ENCODE peak calls at places on chromosomes 3 and 15, in ten cellular contexts. One of them, this sample, is unnamed.

GRCh38 chr3:181265750-181266333 is 276.3 kb upstream of the DNAJC19 start:
- DNase-seq in fibroblast of the aortic adventitia: peak; percentile 3
- DNase-seq in BE2C: no peak
- DNase-seq in uterus: no peak
- DNase-seq in spleen: no peak
- DNase-seq in AG04450: no peak
- DNase-seq in upper lobe of right lung: no peak
- DNase-seq in GM12865: peak; percentile 51
- DNase-seq in lung: no peak
- DNase-seq in NB4: peak; percentile 11
- DNase-seq in this sample: no peak

GRCh38 chr3:151901946-151902285 is 28.5 kb downstream of the SUCNR1 start:
- DNase-seq in lung: no peak
- DNase-seq in uterus: no peak
- DNase-seq in BE2C: no peak
- DNase-seq in NB4: peak; percentile 62
- DNase-seq in GM12865: no peak
- DNase-seq in fibroblast of the aortic adventitia: peak; percentile 72
- DNase-seq in AG04450: no peak
- DNase-seq in spleen: no peak
- DNase-seq in upper lobe of right lung: no peak
- DNase-seq in this sample: no peak

GRCh38 chr15:76140069-76140454 is 80.3 kb downstream of the TMEM266 start:
- DNase-seq in fibroblast of the aortic adventitia: peak; percentile 34
- DNase-seq in lung: no peak
- DNase-seq in AG04450: no peak
- DNase-seq in GM12865: no peak
- DNase-seq in NB4: no peak
- DNase-seq in uterus: no peak
- DNase-seq in upper lobe of right lung: no peak
- DNase-seq in spleen: no peak
- DNase-seq in BE2C: no peak
- DNase-seq in this sample: no peak

GRCh38 chr15:66100761-66101160 is 152.8 kb downstream of the MEGF11 start:
- DNase-seq in GM12865: no peak
- DNase-seq in BE2C: no peak
- DNase-seq in upper lobe of right lung: peak; percentile 34
- DNase-seq in NB4: no peak
- DNase-seq in lung: no peak
- DNase-seq in fibroblast of the aortic adventitia: no peak
- DNase-seq in spleen: no peak
- DNase-seq in AG04450: no peak
- DNase-seq in uterus: no peak
- DNase-seq in this sample: no peak

GRCh38 chr15:48628832-48629231 is 16.7 kb downstream of the FBN1 start:
- DNase-seq in fibroblast of the aortic adventitia: peak; percentile 65
- DNase-seq in BE2C: no peak
- DNase-seq in lung: no peak
- DNase-seq in uterus: no peak
- DNase-seq in GM12865: no peak
- DNase-seq in NB4: no peak
- DNase-seq in AG04450: no peak
- DNase-seq in spleen: no peak
- DNase-seq in upper lobe of right lung: no peak
- DNase-seq in this sample: no peak

GRCh38 chr15:69668049-69668705 is 215.6 kb downstream of the RPLP1 start:
- DNase-seq in lung: no peak
- DNase-seq in spleen: no peak
- DNase-seq in NB4: peak; percentile 76
- DNase-seq in upper lobe of right lung: no peak
- DNase-seq in AG04450: no peak
- DNase-seq in uterus: no peak
- DNase-seq in BE2C: peak; percentile 18
- DNase-seq in GM12865: peak; percentile 52
- DNase-seq in fibroblast of the aortic adventitia: no peak
- DNase-seq in this sample: no peak

GRCh38 chr3:143119974-143120715 is 574 bp downstream of the CHST2 start:
- DNase-seq in fibroblast of the aortic adventitia: peak; percentile 21
- DNase-seq in upper lobe of right lung: peak; percentile 68
- DNase-seq in lung: no peak
- DNase-seq in GM12865: peak; percentile 63
- DNase-seq in uterus: peak; percentile 15
- DNase-seq in BE2C: peak; percentile 55
- DNase-seq in AG04450: no peak
- DNase-seq in spleen: peak; percentile 90
- DNase-seq in NB4: peak; percentile 61
- DNase-seq in this sample: no peak

GRCh38 chr3:189908646-189909045 is 212.1 kb downstream of the P3H2 start:
- DNase-seq in fibroblast of the aortic adventitia: peak; percentile 65
- DNase-seq in lung: no peak
- DNase-seq in spleen: no peak
- DNase-seq in AG04450: peak; percentile 13
- DNase-seq in BE2C: no peak
- DNase-seq in NB4: no peak
- DNase-seq in uterus: no peak
- DNase-seq in upper lobe of right lung: no peak
- DNase-seq in GM12865: no peak
- DNase-seq in this sample: no peak

GRCh38 chr3:43183456-43183855 is 77.6 kb upstream of the POMGNT2 start:
- DNase-seq in spleen: no peak
- DNase-seq in BE2C: no peak
- DNase-seq in uterus: no peak
- DNase-seq in lung: no peak
- DNase-seq in fibroblast of the aortic adventitia: no peak
- DNase-seq in AG04450: no peak
- DNase-seq in NB4: no peak
- DNase-seq in GM12865: no peak
- DNase-seq in upper lobe of right lung: no peak
- DNase-seq in this sample: no peak

GRCh38 chr15:73075151-73075859 is 23.0 kb downstream of the NEO1 start:
- DNase-seq in lung: no peak
- DNase-seq in uterus: no peak
- DNase-seq in AG04450: no peak
- DNase-seq in BE2C: no peak
- DNase-seq in spleen: no peak
- DNase-seq in GM12865: no peak
- DNase-seq in fibroblast of the aortic adventitia: peak; percentile 50
- DNase-seq in NB4: no peak
- DNase-seq in upper lobe of right lung: no peak
- DNase-seq in this sample: no peak

GRCh38 chr3:134605506-134605905 is 45.3 kb downstream of the KY start:
- DNase-seq in BE2C: no peak
- DNase-seq in fibroblast of the aortic adventitia: no peak
- DNase-seq in uterus: no peak
- DNase-seq in spleen: no peak
- DNase-seq in GM12865: no peak
- DNase-seq in NB4: peak; percentile 53
- DNase-seq in upper lobe of right lung: no peak
- DNase-seq in lung: no peak
- DNase-seq in AG04450: no peak
- DNase-seq in this sample: no peak

GRCh38 chr15:52290329-52290728 is 5.3 kb downstream of the MYO5C start:
- DNase-seq in GM12865: peak; percentile 61
- DNase-seq in upper lobe of right lung: no peak
- DNase-seq in fibroblast of the aortic adventitia: no peak
- DNase-seq in AG04450: no peak
- DNase-seq in BE2C: no peak
- DNase-seq in NB4: no peak
- DNase-seq in uterus: no peak
- DNase-seq in spleen: no peak
- DNase-seq in lung: no peak
- DNase-seq in this sample: no peak

GRCh38 chr3:135491478-135491877 is 474.1 kb upstream of the PPP2R3A start:
- DNase-seq in spleen: no peak
- DNase-seq in NB4: no peak
- DNase-seq in AG04450: no peak
- DNase-seq in uterus: no peak
- DNase-seq in lung: no peak
- DNase-seq in BE2C: no peak
- DNase-seq in fibroblast of the aortic adventitia: no peak
- DNase-seq in upper lobe of right lung: no peak
- DNase-seq in GM12865: no peak
- DNase-seq in this sample: no peak

GRCh38 chr15:79032656-79033055 is 57.9 kb downstream of the RASGRF1 start:
- DNase-seq in uterus: no peak
- DNase-seq in AG04450: no peak
- DNase-seq in NB4: peak; percentile 26
- DNase-seq in fibroblast of the aortic adventitia: no peak
- DNase-seq in BE2C: no peak
- DNase-seq in spleen: no peak
- DNase-seq in lung: no peak
- DNase-seq in upper lobe of right lung: no peak
- DNase-seq in GM12865: no peak
- DNase-seq in this sample: no peak

GRCh38 chr3:142929109-142929508 is 34.4 kb downstream of the PAQR9 start:
- DNase-seq in NB4: peak; percentile 70
- DNase-seq in lung: no peak
- DNase-seq in upper lobe of right lung: no peak
- DNase-seq in spleen: no peak
- DNase-seq in uterus: no peak
- DNase-seq in AG04450: no peak
- DNase-seq in fibroblast of the aortic adventitia: peak; percentile 35
- DNase-seq in BE2C: peak; percentile 55
- DNase-seq in GM12865: peak; percentile 73
- DNase-seq in this sample: no peak

GRCh38 chr15:40291088-40291574 is 8.3 kb upstream of the ANKRD63 start:
- DNase-seq in AG04450: peak; percentile 15
- DNase-seq in spleen: peak; percentile 73
- DNase-seq in NB4: no peak
- DNase-seq in fibroblast of the aortic adventitia: peak; percentile 56
- DNase-seq in GM12865: no peak
- DNase-seq in BE2C: peak; percentile 75
- DNase-seq in lung: peak; percentile 47
- DNase-seq in upper lobe of right lung: peak; percentile 82
- DNase-seq in uterus: no peak
- DNase-seq in this sample: no peak

GRCh38 chr15:40287968-40288367 is 5.1 kb upstream of the ANKRD63 start:
- DNase-seq in NB4: no peak
- DNase-seq in upper lobe of right lung: no peak
- DNase-seq in AG04450: no peak
- DNase-seq in spleen: no peak
- DNase-seq in GM12865: no peak
- DNase-seq in lung: no peak
- DNase-seq in BE2C: peak; percentile 49
- DNase-seq in uterus: no peak
- DNase-seq in fibroblast of the aortic adventitia: peak; percentile 25
- DNase-seq in this sample: no peak

GRCh38 chr15:40290540-40291087 is 7.8 kb upstream of the ANKRD63 start:
- DNase-seq in spleen: no peak
- DNase-seq in BE2C: no peak
- DNase-seq in lung: no peak
- DNase-seq in upper lobe of right lung: no peak
- DNase-seq in AG04450: no peak
- DNase-seq in fibroblast of the aortic adventitia: no peak
- DNase-seq in uterus: no peak
- DNase-seq in GM12865: no peak
- DNase-seq in NB4: no peak
- DNase-seq in this sample: no peak

GRCh38 chr15:40286794-40287193 is 3.9 kb upstream of the ANKRD63 start:
- DNase-seq in uterus: no peak
- DNase-seq in lung: no peak
- DNase-seq in spleen: no peak
- DNase-seq in AG04450: no peak
- DNase-seq in BE2C: no peak
- DNase-seq in NB4: no peak
- DNase-seq in upper lobe of right lung: no peak
- DNase-seq in fibroblast of the aortic adventitia: no peak
- DNase-seq in GM12865: no peak
- DNase-seq in this sample: no peak

GRCh38 chr15:40289140-40289775 is 6.4 kb upstream of the ANKRD63 start:
- DNase-seq in upper lobe of right lung: no peak
- DNase-seq in GM12865: no peak
- DNase-seq in spleen: no peak
- DNase-seq in lung: no peak
- DNase-seq in AG04450: no peak
- DNase-seq in fibroblast of the aortic adventitia: peak; percentile 27
- DNase-seq in uterus: no peak
- DNase-seq in NB4: no peak
- DNase-seq in BE2C: no peak
- DNase-seq in this sample: peak; percentile 91
- TF ChIP-seq CTCF in upper lobe of right lung: no peak
- TF ChIP-seq CTCF in GM12865: no peak
- TF ChIP-seq CTCF in spleen: no peak
- TF ChIP-seq CTCF in lung: no peak
- TF ChIP-seq CTCF in AG04450: no peak
- TF ChIP-seq CTCF in fibroblast of the aortic adventitia: no peak
- TF ChIP-seq CTCF in uterus: no peak
- TF ChIP-seq CTCF in NB4: no peak
- TF ChIP-seq CTCF in BE2C: no peak
- TF ChIP-seq CTCF in this sample: peak; percentile 64

GRCh38 chr3:158602227-158602626 is 31.2 kb downstream of the MLF1 start:
- DNase-seq in lung: no peak
- DNase-seq in AG04450: no peak
- DNase-seq in spleen: no peak
- DNase-seq in BE2C: no peak
- DNase-seq in upper lobe of right lung: no peak
- DNase-seq in GM12865: no peak
- DNase-seq in uterus: no peak
- DNase-seq in fibroblast of the aortic adventitia: no peak
- DNase-seq in NB4: no peak
- DNase-seq in this sample: no peak
- H3K4me3 ChIP-seq in lung: no peak overlapping the region
- H3K4me3 ChIP-seq in AG04450: no peak overlapping the region
- H3K4me3 ChIP-seq in spleen: no peak overlapping the region
- H3K4me3 ChIP-seq in BE2C: no peak overlapping the region
- H3K4me3 ChIP-seq in upper lobe of right lung: no peak overlapping the region
- H3K4me3 ChIP-seq in GM12865: no peak overlapping the region
- H3K4me3 ChIP-seq in uterus: no peak overlapping the region
- H3K4me3 ChIP-seq in fibroblast of the aortic adventitia: no peak overlapping the region
- H3K4me3 ChIP-seq in NB4: no peak overlapping the region
- H3K4me3 ChIP-seq in this sample: no peak overlapping the region

DNA sequence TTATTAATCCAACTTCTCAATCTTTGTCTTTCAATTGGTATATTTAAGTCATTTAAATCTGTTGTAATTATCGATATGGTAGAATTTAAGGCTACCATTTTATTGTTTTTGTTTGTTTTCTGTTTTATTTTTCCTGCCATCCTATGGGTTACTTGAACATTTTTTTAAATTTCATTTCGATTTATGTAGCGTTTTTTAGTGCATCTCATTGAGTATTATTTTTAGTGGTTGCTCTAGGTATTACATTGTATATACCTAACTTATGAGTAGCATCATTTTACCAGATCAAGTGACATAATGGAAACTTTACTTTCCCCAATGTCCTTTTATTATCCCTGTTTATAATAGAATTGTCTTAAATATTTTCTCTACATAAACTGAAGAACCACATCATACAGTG is 247.5 kb upstream of the MRPL3 start:
- DNase-seq in uterus: no peak
- DNase-seq in spleen: no peak
- DNase-seq in upper lobe of right lung: no peak
- DNase-seq in GM12865: no peak
- DNase-seq in fibroblast of the aortic adventitia: no peak
- DNase-seq in AG04450: no peak
- DNase-seq in NB4: no peak
- DNase-seq in BE2C: no peak
- DNase-seq in lung: no peak
- DNase-seq in this sample: no peak
- TF ChIP-seq CTCF in uterus: no peak
- TF ChIP-seq CTCF in spleen: no peak
- TF ChIP-seq CTCF in upper lobe of right lung: no peak
- TF ChIP-seq CTCF in GM12865: no peak
- TF ChIP-seq CTCF in fibroblast of the aortic adventitia: no peak
- TF ChIP-seq CTCF in AG04450: no peak
- TF ChIP-seq CTCF in NB4: no peak
- TF ChIP-seq CTCF in BE2C: no peak
- TF ChIP-seq CTCF in lung: no peak
- TF ChIP-seq CTCF in this sample: no peak

GRCh38 chr15:24772256-24772655 is 96.7 kb downstream of the NPAP1 start:
- DNase-seq in lung: no peak
- DNase-seq in spleen: no peak
- DNase-seq in fibroblast of the aortic adventitia: no peak
- DNase-seq in uterus: no peak
- DNase-seq in NB4: peak; percentile 25
- DNase-seq in GM12865: no peak
- DNase-seq in upper lobe of right lung: no peak
- DNase-seq in AG04450: no peak
- DNase-seq in BE2C: no peak
- DNase-seq in this sample: no peak
- H3K4me3 ChIP-seq in lung: no peak overlapping the region
- H3K4me3 ChIP-seq in spleen: no peak overlapping the region
- H3K4me3 ChIP-seq in fibroblast of the aortic adventitia: peak overlapping the region; percentile 62
- H3K4me3 ChIP-seq in uterus: peak overlapping the region; percentile 35
- H3K4me3 ChIP-seq in NB4: no peak overlapping the region
- H3K4me3 ChIP-seq in GM12865: no peak overlapping the region
- H3K4me3 ChIP-seq in upper lobe of right lung: no peak overlapping the region
- H3K4me3 ChIP-seq in AG04450: peak overlapping the region; percentile 63
- H3K4me3 ChIP-seq in BE2C: peak overlapping the region; percentile 60
- H3K4me3 ChIP-seq in this sample: peak overlapping the region; percentile 53

This sample was measured in LNCaP clone FGC.